ENCODE peak calls at places on chromosomes 13 and 19, in six cellular contexts. One of them, this sample, is unnamed.

GRCh38 chr13:105307776-105308175 is 1227.7 kb downstream of the EFNB2 start:
- DNase-seq in GM06990: no peak
- DNase-seq in tibial artery: no peak
- DNase-seq in heart right ventricle: no peak
- DNase-seq in fibroblast of mammary gland: no peak
- DNase-seq in ovary: no peak
- DNase-seq in this sample: no peak

GRCh38 chr13:43766766-43767165 is 20.0 kb downstream of the ENOX1 start:
- DNase-seq in ovary: peak; percentile 32
- DNase-seq in fibroblast of mammary gland: no peak
- DNase-seq in tibial artery: no peak
- DNase-seq in heart right ventricle: peak; percentile 35
- DNase-seq in GM06990: no peak
- DNase-seq in this sample: no peak

GRCh38 chr13:73933795-73934194 is 200.4 kb downstream of the KLF12 start:
- DNase-seq in fibroblast of mammary gland: no peak
- DNase-seq in heart right ventricle: no peak
- DNase-seq in GM06990: no peak
- DNase-seq in ovary: no peak
- DNase-seq in tibial artery: no peak
- DNase-seq in this sample: no peak

GRCh38 chr19:48755787-48756674 is 707 bp downstream of the FGF21 start:
- DNase-seq in ovary: no peak
- DNase-seq in fibroblast of mammary gland: no peak
- DNase-seq in tibial artery: no peak
- DNase-seq in heart right ventricle: no peak
- DNase-seq in GM06990: no peak
- DNase-seq in this sample: no peak

GRCh38 chr19:31534786-31535185 is 185.6 kb upstream of the TSHZ3 start:
- DNase-seq in fibroblast of mammary gland: no peak
- DNase-seq in heart right ventricle: no peak
- DNase-seq in tibial artery: no peak
- DNase-seq in ovary: no peak
- DNase-seq in GM06990: no peak
- DNase-seq in this sample: no peak

GRCh38 chr13:30181856-30182651 is 125.3 kb downstream of the KATNAL1 start:
- DNase-seq in heart right ventricle: no peak
- DNase-seq in GM06990: no peak
- DNase-seq in ovary: no peak
- DNase-seq in tibial artery: no peak
- DNase-seq in fibroblast of mammary gland: no peak
- DNase-seq in this sample: no peak

GRCh38 chr19:12047868-12048267 is 4.9 kb downstream of the ZNF878 start:
- DNase-seq in ovary: no peak
- DNase-seq in fibroblast of mammary gland: no peak
- DNase-seq in tibial artery: no peak
- DNase-seq in GM06990: no peak
- DNase-seq in heart right ventricle: no peak
- DNase-seq in this sample: no peak

GRCh38 chr19:17997969-17998826 is 9.8 kb upstream of the ARRDC2 start:
- DNase-seq in GM06990: no peak
- DNase-seq in ovary: no peak
- DNase-seq in fibroblast of mammary gland: peak; percentile 57
- DNase-seq in tibial artery: no peak
- DNase-seq in heart right ventricle: no peak
- DNase-seq in this sample: no peak

GRCh38 chr13:68719815-68720214 is 1387.8 kb upstream of the ATXN8OS start:
- DNase-seq in fibroblast of mammary gland: no peak
- DNase-seq in ovary: no peak
- DNase-seq in tibial artery: no peak
- DNase-seq in heart right ventricle: no peak
- DNase-seq in GM06990: no peak
- DNase-seq in this sample: no peak

DNA sequence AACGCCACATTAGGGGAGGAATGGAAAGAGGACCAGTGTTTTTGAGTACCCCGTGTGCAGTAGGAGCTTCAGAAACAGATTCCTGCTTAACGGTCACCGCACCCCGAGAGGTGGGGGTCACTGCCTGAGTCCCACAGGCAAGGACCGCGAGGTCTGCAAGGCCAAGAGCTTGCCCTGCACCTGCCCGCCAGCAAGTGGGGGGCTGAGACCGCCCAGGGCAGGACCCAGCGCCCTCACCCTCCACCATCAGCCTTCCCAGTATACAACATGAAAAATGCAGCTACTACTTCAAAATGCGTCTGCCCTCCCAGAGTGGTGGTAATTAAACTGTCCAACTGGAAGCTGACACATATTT is 44.9 kb downstream of the COL4A1 start:
- DNase-seq in heart right ventricle: no peak
- DNase-seq in ovary: no peak
- DNase-seq in fibroblast of mammary gland: no peak
- DNase-seq in tibial artery: no peak
- DNase-seq in GM06990: no peak
- DNase-seq in this sample: no peak
- H3K4me3 ChIP-seq in heart right ventricle: no peak overlapping the region
- H3K4me3 ChIP-seq in ovary: no peak overlapping the region
- H3K4me3 ChIP-seq in fibroblast of mammary gland: no peak overlapping the region
- H3K4me3 ChIP-seq in tibial artery: peak overlapping the region; percentile 16
- H3K4me3 ChIP-seq in GM06990: no peak overlapping the region
- H3K4me3 ChIP-seq in this sample: no peak overlapping the region

GRCh38 chr19:40604647-40605200 is 3.6 kb downstream of the LTBP4 start:
- DNase-seq in heart right ventricle: peak; percentile 40
- DNase-seq in ovary: peak; percentile 73
- DNase-seq in tibial artery: no peak
- DNase-seq in fibroblast of mammary gland: no peak
- DNase-seq in GM06990: no peak
- DNase-seq in this sample: no peak
- H3K4me3 ChIP-seq in heart right ventricle: peak overlapping the region; percentile 40
- H3K4me3 ChIP-seq in ovary: peak overlapping the region; percentile 34
- H3K4me3 ChIP-seq in tibial artery: peak overlapping the region; percentile 87
- H3K4me3 ChIP-seq in fibroblast of mammary gland: peak overlapping the region; percentile 30
- H3K4me3 ChIP-seq in GM06990: peak overlapping the region; percentile 67
- H3K4me3 ChIP-seq in this sample: peak overlapping the region; percentile 32

GRCh38 chr13:110478405-110479214 is 82.9 kb downstream of the RAB20 start:
- DNase-seq in heart right ventricle: no peak
- DNase-seq in fibroblast of mammary gland: no peak
- DNase-seq in tibial artery: no peak
- DNase-seq in ovary: no peak
- DNase-seq in GM06990: no peak
- DNase-seq in this sample: no peak

GRCh38 chr13:110480161-110480560 is 81.4 kb downstream of the RAB20 start:
- DNase-seq in ovary: no peak
- DNase-seq in heart right ventricle: no peak
- DNase-seq in GM06990: no peak
- DNase-seq in fibroblast of mammary gland: no peak
- DNase-seq in tibial artery: no peak
- DNase-seq in this sample: no peak

GRCh38 chr13:110477711-110478245 is 83.7 kb downstream of the RAB20 start:
- DNase-seq in heart right ventricle: no peak
- DNase-seq in tibial artery: no peak
- DNase-seq in GM06990: no peak
- DNase-seq in ovary: no peak
- DNase-seq in fibroblast of mammary gland: no peak
- DNase-seq in this sample: no peak

GRCh38 chr13:110479648-110480047 is 81.9 kb downstream of the RAB20 start:
- DNase-seq in ovary: no peak
- DNase-seq in tibial artery: peak; percentile 76
- DNase-seq in heart right ventricle: peak; percentile 47
- DNase-seq in fibroblast of mammary gland: peak; percentile 1
- DNase-seq in GM06990: no peak
- DNase-seq in this sample: no peak

DNA sequence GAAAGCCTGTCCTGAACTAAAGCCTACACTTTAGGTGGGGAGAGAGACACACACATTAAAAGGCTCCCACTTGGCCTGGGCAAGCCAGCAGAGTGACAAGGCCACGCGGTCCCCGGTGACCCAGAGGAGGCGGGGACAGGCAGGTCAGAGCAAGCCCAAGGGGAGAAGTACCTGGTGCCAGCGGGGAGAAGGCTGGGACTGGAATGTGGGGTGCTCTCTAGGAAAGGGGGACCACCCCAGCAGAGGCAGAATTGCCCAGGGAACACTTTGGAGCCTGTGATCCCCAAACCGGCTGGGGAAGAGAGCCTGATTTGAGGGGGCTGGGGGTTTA is 82.3 kb downstream of the RAB20 start:
- DNase-seq in tibial artery: no peak
- DNase-seq in fibroblast of mammary gland: no peak
- DNase-seq in heart right ventricle: no peak
- DNase-seq in ovary: no peak
- DNase-seq in GM06990: no peak
- DNase-seq in this sample: no peak
- H3K4me3 ChIP-seq in tibial artery: no peak overlapping the region
- H3K4me3 ChIP-seq in fibroblast of mammary gland: no peak overlapping the region
- H3K4me3 ChIP-seq in heart right ventricle: no peak overlapping the region
- H3K4me3 ChIP-seq in ovary: no peak overlapping the region
- H3K4me3 ChIP-seq in GM06990: no peak overlapping the region
- H3K4me3 ChIP-seq in this sample: no peak overlapping the region

DNA sequence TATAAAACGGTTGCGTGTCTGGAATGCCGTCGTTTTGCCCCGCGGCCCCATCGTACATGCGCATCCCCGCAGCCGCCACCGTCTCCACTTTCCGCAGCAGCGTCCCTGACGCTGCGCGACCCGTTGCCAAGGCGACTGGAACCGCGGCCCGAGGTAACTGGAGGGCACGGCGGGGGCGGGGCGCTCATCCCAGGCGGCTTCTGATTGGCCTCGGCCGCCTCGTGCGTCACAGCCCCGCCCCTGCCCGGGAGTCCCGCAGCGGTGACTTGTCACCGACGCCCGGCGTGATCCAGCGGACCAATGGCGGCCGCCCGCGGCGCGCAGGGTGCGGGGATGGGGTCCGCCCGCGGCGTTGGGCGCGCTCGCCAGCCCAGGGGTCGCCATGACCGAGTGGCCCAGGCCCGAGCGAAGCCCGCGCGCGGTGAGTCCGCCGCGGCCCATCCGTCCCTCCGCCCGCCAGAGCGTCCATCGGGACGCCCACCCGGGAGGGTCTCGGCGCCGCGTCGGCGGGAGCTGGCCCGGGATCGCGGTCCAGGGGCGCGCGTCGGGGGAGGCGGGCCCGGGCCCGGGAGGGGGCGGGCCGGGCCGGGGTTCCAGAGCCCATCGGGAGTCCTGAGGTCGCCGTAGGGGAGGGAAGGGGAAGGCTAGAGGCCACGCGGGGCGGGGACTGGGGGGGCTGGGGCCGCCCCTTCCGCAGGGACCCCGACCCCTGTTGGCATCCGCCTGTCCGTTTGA is at the start of gene ZSCAN1:
- DNase-seq in GM06990: no peak
- DNase-seq in heart right ventricle: peak; percentile 95
- DNase-seq in tibial artery: peak; percentile 42
- DNase-seq in ovary: peak; percentile 78
- DNase-seq in fibroblast of mammary gland: peak; percentile 63
- DNase-seq in this sample: peak; percentile 49
- H3K4me3 ChIP-seq in GM06990: no peak within 1 kb of the TSS
- H3K4me3 ChIP-seq in heart right ventricle: peak within 1 kb of the TSS; percentile 36
- H3K4me3 ChIP-seq in tibial artery: peak within 1 kb of the TSS; percentile 50
- H3K4me3 ChIP-seq in ovary: peak within 1 kb of the TSS; percentile 6
- H3K4me3 ChIP-seq in fibroblast of mammary gland: no peak within 1 kb of the TSS
- H3K4me3 ChIP-seq in this sample: peak within 1 kb of the TSS; percentile 10

DNA sequence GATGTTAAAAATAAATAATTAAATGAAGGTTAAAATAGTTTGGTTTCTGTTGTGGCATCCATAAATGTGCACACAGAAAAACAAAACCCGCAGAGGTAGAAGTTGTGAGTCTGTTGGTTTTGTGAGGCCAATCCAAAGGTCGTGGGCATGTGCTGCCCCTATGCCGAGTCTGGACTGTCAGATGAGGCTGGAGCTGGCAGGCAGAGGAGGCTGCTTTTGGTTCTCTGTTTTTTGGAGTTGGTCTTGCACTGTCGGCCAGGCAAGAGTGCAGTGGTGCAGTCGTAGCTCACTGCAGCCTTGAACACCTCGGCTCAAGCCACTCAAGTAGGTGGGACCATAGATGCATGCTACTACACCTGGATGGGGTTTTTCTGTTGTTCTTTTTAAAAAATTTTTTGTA is 43.7 kb downstream of the TSSK6 start:
- DNase-seq in heart right ventricle: no peak
- DNase-seq in fibroblast of mammary gland: no peak
- DNase-seq in GM06990: no peak
- DNase-seq in ovary: no peak
- DNase-seq in tibial artery: no peak
- DNase-seq in this sample: no peak
- H3K4me3 ChIP-seq in heart right ventricle: no peak overlapping the region
- H3K4me3 ChIP-seq in fibroblast of mammary gland: no peak overlapping the region
- H3K4me3 ChIP-seq in GM06990: no peak overlapping the region
- H3K4me3 ChIP-seq in ovary: no peak overlapping the region
- H3K4me3 ChIP-seq in tibial artery: no peak overlapping the region
- H3K4me3 ChIP-seq in this sample: no peak overlapping the region

GRCh38 chr13:40116008-40116407 is 460.5 kb downstream of the COG6 start:
- DNase-seq in heart right ventricle: no peak
- DNase-seq in fibroblast of mammary gland: peak; percentile 96
- DNase-seq in GM06990: no peak
- DNase-seq in tibial artery: no peak
- DNase-seq in ovary: peak; percentile 51
- DNase-seq in this sample: peak; percentile 99

GRCh38 chr13:40115456-40115855 is 460.0 kb downstream of the COG6 start:
- DNase-seq in tibial artery: no peak
- DNase-seq in ovary: no peak
- DNase-seq in fibroblast of mammary gland: no peak
- DNase-seq in GM06990: no peak
- DNase-seq in heart right ventricle: no peak
- DNase-seq in this sample: peak; percentile 49

GRCh38 chr13:40113644-40114304 is 458.3 kb downstream of the COG6 start:
- DNase-seq in heart right ventricle: no peak
- DNase-seq in GM06990: no peak
- DNase-seq in tibial artery: no peak
- DNase-seq in fibroblast of mammary gland: peak; percentile 96
- DNase-seq in ovary: no peak
- DNase-seq in this sample: peak; percentile 59

GRCh38 chr13:40118337-40118736 is 462.9 kb downstream of the COG6 start:
- DNase-seq in heart right ventricle: no peak
- DNase-seq in GM06990: no peak
- DNase-seq in fibroblast of mammary gland: no peak
- DNase-seq in tibial artery: no peak
- DNase-seq in ovary: no peak
- DNase-seq in this sample: no peak

DNA sequence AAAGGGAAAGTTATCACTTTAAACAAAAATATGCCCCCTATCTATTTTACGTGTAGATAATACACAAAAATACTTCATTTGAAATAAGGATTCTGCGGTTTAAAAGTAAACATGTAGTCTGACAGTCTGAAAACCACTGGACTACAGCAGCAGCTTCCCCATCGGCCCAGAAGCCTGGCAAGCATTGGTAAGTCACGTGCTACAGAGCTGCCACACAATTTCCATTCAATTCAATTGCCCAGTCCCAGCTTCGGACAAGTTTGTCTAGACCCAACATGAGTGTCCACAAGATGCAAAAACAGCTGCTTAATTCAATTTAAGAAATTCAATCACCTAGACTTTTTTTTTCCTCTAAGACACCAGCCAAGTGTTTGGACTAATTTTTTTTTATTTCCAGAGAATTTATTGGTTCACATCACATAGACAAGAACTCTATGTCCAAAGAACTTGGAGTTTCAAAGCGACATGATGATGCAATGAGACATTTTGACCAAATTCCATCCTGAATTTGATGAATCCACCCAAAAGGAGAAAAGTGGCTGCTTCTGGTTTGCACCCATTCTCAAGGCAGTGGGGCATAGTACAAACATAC is 458.9 kb downstream of the COG6 start:
- DNase-seq in GM06990: no peak
- DNase-seq in tibial artery: no peak
- DNase-seq in fibroblast of mammary gland: peak; percentile 38
- DNase-seq in ovary: no peak
- DNase-seq in heart right ventricle: no peak
- DNase-seq in this sample: no peak
- H3K4me3 ChIP-seq in GM06990: no peak overlapping the region
- H3K4me3 ChIP-seq in tibial artery: no peak overlapping the region
- H3K4me3 ChIP-seq in fibroblast of mammary gland: no peak overlapping the region
- H3K4me3 ChIP-seq in ovary: no peak overlapping the region
- H3K4me3 ChIP-seq in heart right ventricle: no peak overlapping the region
- H3K4me3 ChIP-seq in this sample: no peak overlapping the region